ENCODE peak calls at places on chromosomes 13 and 19, in four cellular contexts. A is CD4-positive, alpha-beta T cell; H is effector CD4-positive, alpha-beta T cell; L is AG08395. U is an unnamed sample.

GRCh38 chr13:35283856-35284255 is 192.6 kb downstream of the MAB21L1 start:
- DNase-seq in A (no peak), H (no peak), L (no peak), U (peak)

GRCh38 chr19:18322318-18322758 is 538 bp downstream of the LSM4 start:
- DNase-seq in A (no peak), H (no peak), L (peak), U (peak)

GRCh38 chr19:41928221-41928683 is at the start of gene ERFL:
- DNase-seq in A (no peak), H (no peak), L (peak), U (no peak)

GRCh38 chr19:35882074-35882832 is 13.9 kb downstream of the APLP1 start:
- DNase-seq in A (no peak), H (peak), L (peak), U (peak)

GRCh38 chr19:48618278-48618915 is 581 bp downstream of the RPL18 start:
- DNase-seq in A (no peak), H (no peak), L (no peak), U (no peak)

GRCh38 chr19:34662919-34663318 is 14.0 kb downstream of the SCGB2B2 start:
- DNase-seq in A (no peak), H (no peak), L (peak), U (no peak)

GRCh38 chr13:36549771-36550170 is 117.5 kb downstream of the CCNA1 start:
- DNase-seq in A (no peak), H (no peak), L (no peak), U (no peak)

GRCh38 chr13:44471686-44472085 is 98.1 kb downstream of the SERP2 start:
- DNase-seq in A (no peak), H (no peak), L (no peak), U (peak)

U was measured in foreskin fibroblast.